ENCODE peak calls at places on chromosomes 6 and 20, in four cellular contexts. One of them, this sample, is unnamed. For H3K36me3, the result is how much of the 10 kb centered on the place peaks cover.

GRCh38 chr6:106063448-106063850 is 22.7 kb upstream of the PRDM1 start:
- DNase-seq in lower lobe of right lung: no peak
- DNase-seq in right lobe of liver: no peak
- DNase-seq in stomach: no peak
- DNase-seq in this sample: no peak

GRCh38 chr20:57603120-57603519 is 17.1 kb downstream of the ZBP1 start:
- DNase-seq in stomach: no peak
- DNase-seq in lower lobe of right lung: no peak
- DNase-seq in right lobe of liver: no peak
- DNase-seq in this sample: no peak

GRCh38 chr20:46307139-46307998 is 929 bp downstream of the CDH22 start:
- DNase-seq in lower lobe of right lung: peak
- DNase-seq in stomach: peak
- DNase-seq in right lobe of liver: peak
- DNase-seq in this sample: peak

GRCh38 chr6:63597142-63598000 is 25.1 kb downstream of the LOC128125822 start:
- DNase-seq in right lobe of liver: no peak
- DNase-seq in lower lobe of right lung: no peak
- DNase-seq in stomach: no peak
- DNase-seq in this sample: no peak

GRCh38 chr6:79498842-79499241 is 38.4 kb downstream of the LCA5 start:
- DNase-seq in right lobe of liver: no peak
- DNase-seq in stomach: no peak
- DNase-seq in lower lobe of right lung: no peak
- DNase-seq in this sample: no peak

GRCh38 chr6:3848925-3849605 is at the start of gene FAM50B:
- DNase-seq in stomach: peak
- DNase-seq in lower lobe of right lung: peak
- DNase-seq in right lobe of liver: peak
- DNase-seq in this sample: peak

GRCh38 chr6:83199173-83199864 is 6.2 kb downstream of the RWDD2A start:
- DNase-seq in right lobe of liver: no peak
- DNase-seq in stomach: no peak
- DNase-seq in lower lobe of right lung: no peak
- DNase-seq in this sample: no peak

GRCh38 chr6:36487698-36488097 is 44.9 kb downstream of the KCTD20 start:
- DNase-seq in right lobe of liver: no peak
- DNase-seq in lower lobe of right lung: no peak
- DNase-seq in stomach: no peak
- DNase-seq in this sample: no peak

GRCh38 chr6:29964553-29964903 is 22.2 kb downstream of the HLA-A start:
- DNase-seq in right lobe of liver: no peak
- DNase-seq in stomach: no peak
- DNase-seq in lower lobe of right lung: no peak
- DNase-seq in this sample: no peak

GRCh38 chr6:130366011-130366963 is at the start of gene TMEM200A:
- DNase-seq in lower lobe of right lung: peak
- DNase-seq in stomach: peak
- DNase-seq in right lobe of liver: peak
- DNase-seq in this sample: no peak

GRCh38 chr6:80197474-80197873 is 91.0 kb downstream of the BCKDHB start:
- DNase-seq in stomach: no peak
- DNase-seq in lower lobe of right lung: no peak
- DNase-seq in right lobe of liver: no peak
- DNase-seq in this sample: peak

GRCh38 chr6:16243664-16244063 is 5.3 kb downstream of the GMPR start:
- DNase-seq in right lobe of liver: no peak
- DNase-seq in lower lobe of right lung: no peak
- DNase-seq in stomach: no peak
- DNase-seq in this sample: no peak

GRCh38 chr6:165653196-165653595 is 9.8 kb downstream of the PDE10A start:
- DNase-seq in right lobe of liver: no peak
- DNase-seq in lower lobe of right lung: no peak
- DNase-seq in stomach: no peak
- DNase-seq in this sample: no peak

GRCh38 chr6:157832250-157832967 is 9.4 kb downstream of the SNX9 start:
- DNase-seq in right lobe of liver: no peak
- DNase-seq in lower lobe of right lung: no peak
- DNase-seq in stomach: no peak
- DNase-seq in this sample: no peak

GRCh38 chr6:144544266-144544830 is 259.2 kb downstream of the UTRN start:
- DNase-seq in lower lobe of right lung: no peak
- DNase-seq in right lobe of liver: no peak
- DNase-seq in stomach: no peak
- DNase-seq in this sample: no peak
- H3K36me3 ChIP-seq in lower lobe of right lung: half or more
- H3K36me3 ChIP-seq in right lobe of liver: under half
- H3K36me3 ChIP-seq in stomach: half or more
- H3K36me3 ChIP-seq in this sample: under half

DNA sequence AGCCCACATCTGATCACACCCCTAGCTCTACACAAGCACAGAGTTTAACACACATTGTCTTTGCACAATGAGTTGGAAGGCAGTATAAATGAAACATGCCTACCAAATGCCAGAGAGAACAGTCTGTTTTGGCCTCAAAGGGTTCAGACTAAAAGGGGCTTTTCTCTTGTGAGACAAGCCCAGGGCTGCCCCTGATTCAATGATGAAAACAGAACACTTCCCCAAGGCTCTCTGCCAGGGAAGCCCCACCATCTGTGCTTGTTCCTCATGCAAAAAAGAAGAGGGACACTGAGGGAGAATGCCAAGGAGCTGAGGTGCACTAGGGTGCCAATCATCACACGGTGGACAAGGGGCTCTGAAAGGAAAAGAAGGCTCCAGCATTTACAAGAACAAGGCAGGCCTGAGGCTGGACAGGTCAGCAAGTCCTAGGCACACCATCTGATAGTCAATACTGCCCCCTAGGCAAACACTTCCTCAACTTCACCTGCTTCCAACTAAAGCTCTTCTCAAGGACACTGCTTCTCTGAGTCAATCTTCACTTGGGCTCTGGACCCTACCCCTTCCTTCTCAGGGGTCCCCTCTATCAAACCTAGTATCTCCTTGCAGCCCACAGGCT is 37.5 kb upstream of the SLC4A11 start:
- DNase-seq in right lobe of liver: no peak
- DNase-seq in lower lobe of right lung: no peak
- DNase-seq in stomach: no peak
- DNase-seq in this sample: no peak
- H3K36me3 ChIP-seq in right lobe of liver: under half
- H3K36me3 ChIP-seq in lower lobe of right lung: half or more
- H3K36me3 ChIP-seq in stomach: half or more
- H3K36me3 ChIP-seq in this sample: half or more

GRCh38 chr20:37185681-37186080 is 6.3 kb upstream of the MROH8 start:
- DNase-seq in lower lobe of right lung: no peak
- DNase-seq in stomach: no peak
- DNase-seq in right lobe of liver: no peak
- DNase-seq in this sample: no peak
- H3K36me3 ChIP-seq in lower lobe of right lung: half or more
- H3K36me3 ChIP-seq in stomach: half or more
- H3K36me3 ChIP-seq in right lobe of liver: under half
- H3K36me3 ChIP-seq in this sample: under half

GRCh38 chr20:62890444-62890843 is 28.8 kb upstream of the TCFL5 start:
- DNase-seq in stomach: no peak
- DNase-seq in lower lobe of right lung: no peak
- DNase-seq in right lobe of liver: no peak
- DNase-seq in this sample: no peak
- H3K36me3 ChIP-seq in stomach: half or more
- H3K36me3 ChIP-seq in lower lobe of right lung: half or more
- H3K36me3 ChIP-seq in right lobe of liver: half or more
- H3K36me3 ChIP-seq in this sample: half or more

GRCh38 chr20:5807431-5807830 is 57.2 kb downstream of the SHLD1 start:
- DNase-seq in stomach: no peak
- DNase-seq in right lobe of liver: no peak
- DNase-seq in lower lobe of right lung: no peak
- DNase-seq in this sample: no peak

GRCh38 chr20:5809495-5809894 is 59.3 kb downstream of the SHLD1 start:
- DNase-seq in right lobe of liver: no peak
- DNase-seq in lower lobe of right lung: no peak
- DNase-seq in stomach: no peak
- DNase-seq in this sample: no peak

GRCh38 chr20:5811746-5812145 is 61.5 kb downstream of the SHLD1 start:
- DNase-seq in lower lobe of right lung: no peak
- DNase-seq in stomach: no peak
- DNase-seq in right lobe of liver: no peak
- DNase-seq in this sample: no peak

GRCh38 chr20:5808901-5809300 is 58.7 kb downstream of the SHLD1 start:
- DNase-seq in lower lobe of right lung: no peak
- DNase-seq in stomach: no peak
- DNase-seq in right lobe of liver: no peak
- DNase-seq in this sample: no peak

GRCh38 chr20:5806457-5807263 is 56.5 kb downstream of the SHLD1 start:
- DNase-seq in stomach: no peak
- DNase-seq in right lobe of liver: no peak
- DNase-seq in lower lobe of right lung: no peak
- DNase-seq in this sample: no peak
- H3K36me3 ChIP-seq in stomach: under half
- H3K36me3 ChIP-seq in right lobe of liver: under half
- H3K36me3 ChIP-seq in lower lobe of right lung: under half
- H3K36me3 ChIP-seq in this sample: under half

This sample was measured in heart left ventricle.